ENCODE peak calls at places on chromosomes 12 and 14, in eight cellular contexts. S is cardiac muscle cell, Y is mesendoderm, J is occipital lobe, M is left ventricle myocardium superior, Q is iris pigment epithelial cell, R is NCI-H2081, E is Kasumi-1. P is an unnamed sample.

GRCh38 chr12:132579747-132580146 is 30.6 kb downstream of the LRCOL1 start:
- DNase-seq in Q (no peak), J (no peak), R (no peak), S (no peak), Y (no peak), M (no peak), E (no peak), P (no peak)

GRCh38 chr14:75433631-75434556 is 6.1 kb downstream of the JDP2 start:
- DNase-seq in E (no peak), R (no peak), Q (no peak), Y (no peak), M (no peak), J (no peak), S (no peak), P (no peak)

GRCh38 chr12:54413284-54414190 is 5.5 kb downstream of the ITGA5 start:
- DNase-seq in J (no peak), Q (peak), S (no peak), Y (peak), E (peak), M (peak), R (no peak), P (no peak)

GRCh38 chr14:79281244-79282199 is 929.8 kb downstream of the DIO2 start:
- DNase-seq in E (no peak), Q (no peak), S (peak), M (no peak), Y (peak), J (no peak), R (peak), P (no peak)

GRCh38 chr12:131716282-131716681 is 5.4 kb downstream of the SFSWAP start:
- DNase-seq in Y (no peak), S (no peak), M (no peak), E (no peak), Q (no peak), J (no peak), R (no peak), P (no peak)

GRCh38 chr12:52364901-52365489 is 2.3 kb downstream of the KRT85 start:
- DNase-seq in R (no peak), E (no peak), Y (no peak), M (no peak), J (no peak), S (no peak), Q (no peak), P (no peak)

GRCh38 chr12:10621278-10621677 is 7.9 kb upstream of the MAGOHB start:
- DNase-seq in R (no peak), S (no peak), E (no peak), M (no peak), J (no peak), Q (no peak), Y (no peak), P (no peak)

GRCh38 chr14:64943981-64944520 is 1.5 kb upstream of the GPX2 start:
- DNase-seq in R (no peak), E (no peak), Q (no peak), J (no peak), S (no peak), Y (no peak), M (no peak), P (no peak)

GRCh38 chr14:29705801-29706200 is 221.8 kb downstream of the PRKD1 start:
- DNase-seq in Q (no peak), E (no peak), J (no peak), Y (no peak), M (no peak), R (no peak), S (no peak), P (no peak)

GRCh38 chr12:5318874-5319273 is 113.0 kb upstream of the NTF3 start:
- DNase-seq in S (no peak), R (no peak), M (no peak), E (no peak), J (no peak), Y (no peak), Q (peak), P (no peak)

GRCh38 chr14:81219821-81220487 is 805 bp downstream of the GTF2A1 start:
- DNase-seq in Y (peak), M (peak), S (peak), R (peak), J (peak), Q (peak), E (no peak), P (peak)

GRCh38 chr14:100131181-100131580 is 28.3 kb downstream of the DEGS2 start:
- DNase-seq in Y (peak), J (no peak), S (no peak), R (peak), Q (no peak), E (no peak), M (no peak), P (no peak)

GRCh38 chr14:76584271-76584702 is 177.0 kb upstream of the VASH1 start:
- DNase-seq in E (no peak), M (peak), S (no peak), Q (no peak), R (peak), J (no peak), Y (no peak), P (no peak)